ENCODE peak calls at places on chromosomes 3 and 15, in four cellular contexts. R is pons, H is NCI-H748 treated with DMSO at 0.1 percent for 48 hours, Q is AG09319. J is an unnamed sample.

GRCh38 chr3:54427951-54428871 is 305.9 kb downstream of the CACNA2D3 start:
- DNase-seq in R (peak), H (peak), Q (peak), J (peak)

GRCh38 chr15:60442763-60443162 is 36.2 kb downstream of the ICE2 start:
- DNase-seq in R (no peak), H (no peak), Q (no peak), J (no peak)

GRCh38 chr3:185362850-185363661 is at the start of gene MAP3K13:
- DNase-seq in R (peak), H (peak), Q (peak), J (peak)

GRCh38 chr15:91142097-91142744 is 42.2 kb downstream of the SV2B start:
- DNase-seq in R (peak), H (no peak), Q (no peak), J (no peak)

GRCh38 chr15:22778796-22779195 is 7.6 kb upstream of the NIPA1 start:
- DNase-seq in R (no peak), H (no peak), Q (no peak), J (no peak)

GRCh38 chr3:29747991-29748390 is 467.1 kb downstream of the RBMS3 start:
- DNase-seq in R (no peak), H (no peak), Q (no peak), J (no peak)

GRCh38 chr3:12925648-12926047 is 84.3 kb upstream of the RPL32 start:
- DNase-seq in R (no peak), H (no peak), Q (no peak), J (no peak)

GRCh38 chr15:34793071-34793470 is 2.3 kb downstream of the ACTC1 start:
- DNase-seq in R (no peak), H (no peak), Q (no peak), J (no peak)

GRCh38 chr3:117874028-117874765 is 1160.4 kb downstream of the IGSF11 start:
- DNase-seq in R (no peak), H (no peak), Q (no peak), J (no peak)

GRCh38 chr3:63625161-63625560 is 27.3 kb upstream of the SNTN start:
- DNase-seq in R (peak), H (peak), Q (peak), J (no peak)

GRCh38 chr15:85044251-85044853 is 62.7 kb downstream of the PDE8A start:
- DNase-seq in R (peak), H (no peak), Q (peak), J (peak)

GRCh38 chr3:124962403-124962940 is 27.9 kb upstream of the MUC13 start:
- DNase-seq in R (no peak), H (no peak), Q (no peak), J (no peak)

GRCh38 chr3:114973576-114973975 is 173.5 kb downstream of the ZBTB20 start:
- DNase-seq in R (peak), H (no peak), Q (no peak), J (no peak)

J was measured in midbrain.